ENCODE peak calls at places on chromosomes 3 and 15, in five cellular contexts. T is NB4, V is RWPE1, K is fibroblast of lung, Q is foreskin fibroblast. M is an unnamed sample.
A peak's percentile ranks its signal among the peaks of the same experiment; 100 is the strongest.

GRCh38 chr15:62545392-62546227 is 380.5 kb upstream of the C2CD4B start:
- DNase-seq in T (no peak), V (no peak), K (peak; percentile 47), Q (peak; percentile 63), M (peak; percentile 17)

GRCh38 chr3:178703268-178703975 is 167.2 kb downstream of the KCNMB2 start:
- DNase-seq in T (no peak), V (peak; percentile 90), K (peak; percentile 96), Q (peak; percentile 65), M (peak; percentile 82)

GRCh38 chr3:5187920-5188418 is 462 bp downstream of the EDEM1 start:
- DNase-seq in T (peak; percentile 60), V (peak; percentile 12), K (peak; percentile 29), Q (peak; percentile 32), M (peak; percentile 38)

GRCh38 chr15:31975446-31976229 is 54.7 kb upstream of the CHRNA7 start:
- DNase-seq in T (peak; percentile 8), V (no peak), K (peak; percentile 3), Q (no peak), M (no peak)

GRCh38 chr3:196274585-196274984 is 12.9 kb downstream of the PCYT1A start:
- DNase-seq in T (no peak), V (no peak), K (no peak), Q (no peak), M (peak; percentile 53)

GRCh38 chr3:75906555-75907112 is 121.3 kb upstream of the ZNF717 start:
- DNase-seq in T (no peak), V (no peak), K (peak; percentile 57), Q (peak; percentile 20), M (no peak)

GRCh38 chr15:59443341-59444081 is 5.5 kb downstream of the FAM81A start:
- DNase-seq in T (no peak), V (no peak), K (no peak), Q (no peak), M (no peak)

GRCh38 chr15:22974745-22975144 is 5.4 kb downstream of the CYFIP1 start:
- DNase-seq in T (peak; percentile 70), V (no peak), K (no peak), Q (no peak), M (no peak)

GRCh38 chr3:42020681-42021307 is 58.9 kb upstream of the ULK4 start:
- DNase-seq in T (peak; percentile 26), V (peak; percentile 77), K (peak; percentile 57), Q (no peak), M (peak; percentile 80)

GRCh38 chr15:33425149-33425548 is 114.4 kb downstream of the RYR3 start:
- DNase-seq in T (no peak), V (peak; percentile 60), K (peak; percentile 3), Q (peak; percentile 4), M (peak; percentile 34)

GRCh38 chr3:45124379-45124778 is 21.8 kb downstream of the CDCP1 start:
- DNase-seq in T (no peak), V (peak; percentile 50), K (peak; percentile 83), Q (peak; percentile 97), M (peak; percentile 89)

GRCh38 chr15:99443768-99444446 is 121.9 kb upstream of the MEF2A start:
- DNase-seq in T (no peak), V (no peak), K (peak; percentile 11), Q (no peak), M (no peak)

GRCh38 chr3:129383292-129383860 is 45.1 kb downstream of the EFCAB12 start:
- DNase-seq in T (peak; percentile 70), V (peak; percentile 78), K (peak; percentile 70), Q (peak; percentile 59), M (peak; percentile 77)

GRCh38 chr3:118380576-118380975 is 654.1 kb downstream of the IGSF11 start:
- DNase-seq in T (no peak), V (peak; percentile 2), K (no peak), Q (no peak), M (peak; percentile 19)

GRCh38 chr3:126288314-126288713 is 68.9 kb downstream of the KLF15 start:
- DNase-seq in T (no peak), V (no peak), K (no peak), Q (no peak), M (no peak)

GRCh38 chr3:54957711-54958110 is 29.9 kb upstream of the LRTM1 start:
- DNase-seq in T (no peak), V (no peak), K (no peak), Q (no peak), M (no peak)

GRCh38 chr15:60507596-60508424 is 28.9 kb upstream of the ICE2 start:
- DNase-seq in T (peak; percentile 67), V (peak; percentile 66), K (peak; percentile 78), Q (peak; percentile 50), M (peak; percentile 76)

GRCh38 chr3:196894557-196895295 is 27.0 kb downstream of the SENP5 start:
- DNase-seq in T (peak; percentile 12), V (no peak), K (no peak), Q (no peak), M (no peak)

GRCh38 chr3:12727481-12727880 is 31.6 kb downstream of the TMEM40 start:
- DNase-seq in T (no peak), V (no peak), K (no peak), Q (no peak), M (no peak)

GRCh38 chr3:188712257-188712924 is 459.4 kb upstream of the TPRG1 start:
- DNase-seq in T (peak; percentile 7), V (no peak), K (peak; percentile 93), Q (peak; percentile 27), M (peak; percentile 23)

GRCh38 chr15:48800811-48801460 is 9.9 kb downstream of the CEP152 start:
- DNase-seq in T (peak; percentile 24), V (no peak), K (peak; percentile 73), Q (peak; percentile 18), M (peak; percentile 26)

GRCh38 chr3:40043444-40043755 is 234.0 kb downstream of the MYRIP start:
- DNase-seq in T (no peak), V (peak; percentile 34), K (no peak), Q (peak; percentile 85), M (peak; percentile 93)

GRCh38 chr3:108976058-108976457 is 22.4 kb upstream of the GUCA1C start:
- DNase-seq in T (no peak), V (no peak), K (no peak), Q (no peak), M (no peak)

GRCh38 chr3:33883538-33884203 is 85.2 kb downstream of the PDCD6IP start:
- DNase-seq in T (peak; percentile 51), V (no peak), K (peak; percentile 64), Q (peak; percentile 35), M (peak; percentile 67)

GRCh38 chr3:194296448-194296831 is 54.7 kb downstream of the CPN2 start:
- DNase-seq in T (no peak), V (peak; percentile 92), K (peak; percentile 72), Q (peak; percentile 43), M (peak; percentile 97)

GRCh38 chr3:66405701-66406091 is 95.1 kb downstream of the LRIG1 start:
- DNase-seq in T (no peak), V (no peak), K (peak; percentile 79), Q (peak; percentile 86), M (no peak)

DNA sequence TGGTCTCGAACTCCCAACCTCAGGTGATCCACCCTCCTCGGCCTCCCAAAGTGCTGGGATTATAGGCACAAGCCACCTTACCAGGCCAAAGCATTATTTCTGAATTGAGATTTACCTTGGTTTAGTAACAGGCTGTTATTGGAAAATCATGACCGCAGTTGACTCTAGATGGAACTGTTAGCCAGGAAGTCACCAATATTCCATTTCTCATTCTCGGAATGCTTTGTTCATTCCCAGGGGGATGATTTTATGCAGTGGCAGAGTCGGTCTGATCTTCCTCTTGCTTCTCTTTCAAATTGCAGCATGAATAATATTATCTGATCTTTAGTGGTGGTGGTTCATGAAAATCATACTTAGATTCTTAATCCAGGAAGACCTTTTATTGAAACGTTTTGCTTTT is 195.5 kb upstream of the MBNL1 start:
- DNase-seq in T (no peak), V (no peak), K (peak; percentile 43), Q (peak; percentile 9), M (peak; percentile 6)
- TF ChIP-seq CTCF in T (no peak), V (no peak), K (no peak), Q (no peak), M (no peak)

GRCh38 chr15:66594344-66594743 is 28.5 kb upstream of the LCTL start:
- DNase-seq in T (no peak), V (no peak), K (no peak), Q (no peak), M (no peak)
- TF ChIP-seq CTCF in T (no peak), V (no peak), K (no peak), Q (no peak), M (no peak)

GRCh38 chr3:30319713-30320112 is 286.7 kb upstream of the TGFBR2 start:
- DNase-seq in T (peak; percentile 42), V (peak; percentile 41), K (peak; percentile 62), Q (peak; percentile 79), M (peak; percentile 77)
- TF ChIP-seq CTCF in T (peak; percentile 30), V (peak; percentile 32), K (peak; percentile 43), Q (peak; percentile 54), M (peak; percentile 24)

GRCh38 chr3:157204431-157204830 is 44.5 kb upstream of the CCNL1 start:
- DNase-seq in T (peak; percentile 36), V (no peak), K (peak; percentile 82), Q (peak; percentile 36), M (peak; percentile 49)
- TF ChIP-seq CTCF in T (no peak), V (peak; percentile 66), K (no peak), Q (peak; percentile 35), M (peak; percentile 39)

GRCh38 chr3:17025594-17026139 is 140.9 kb downstream of the PLCL2 start:
- DNase-seq in T (no peak), V (no peak), K (no peak), Q (no peak), M (no peak)
- TF ChIP-seq CTCF in T (no peak), V (no peak), K (no peak), Q (no peak), M (no peak)

DNA sequence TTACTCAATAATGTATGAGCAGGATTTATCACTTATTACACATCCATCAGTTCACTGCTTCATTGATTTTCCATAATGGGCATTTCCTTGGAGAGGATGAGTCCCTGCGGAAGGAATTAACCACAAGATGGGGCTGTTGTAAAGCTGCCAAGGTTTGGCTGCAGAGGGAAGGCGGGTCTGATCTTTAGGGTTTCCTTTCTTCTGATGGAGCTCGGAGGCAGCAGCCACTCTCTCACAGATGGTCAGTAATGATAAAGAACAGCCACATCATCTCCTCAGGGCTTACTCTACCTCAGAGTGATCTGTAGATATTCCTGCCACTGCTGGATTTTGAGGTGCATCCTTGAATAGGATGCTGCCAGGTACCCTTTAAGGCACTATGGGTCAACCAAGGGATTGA is 115.2 kb downstream of the USP13 start:
- DNase-seq in T (peak; percentile 25), V (peak; percentile 64), K (peak; percentile 73), Q (peak; percentile 67), M (peak; percentile 69)
- TF ChIP-seq CTCF in T (peak; percentile 28), V (peak; percentile 34), K (peak; percentile 63), Q (peak; percentile 70), M (peak; percentile 60)

GRCh38 chr3:46664188-46664970 is 29.1 kb downstream of the ALS2CL start:
- DNase-seq in T (no peak), V (no peak), K (no peak), Q (no peak), M (no peak)
- TF ChIP-seq CTCF in T (no peak), V (no peak), K (no peak), Q (no peak), M (no peak)

DNA sequence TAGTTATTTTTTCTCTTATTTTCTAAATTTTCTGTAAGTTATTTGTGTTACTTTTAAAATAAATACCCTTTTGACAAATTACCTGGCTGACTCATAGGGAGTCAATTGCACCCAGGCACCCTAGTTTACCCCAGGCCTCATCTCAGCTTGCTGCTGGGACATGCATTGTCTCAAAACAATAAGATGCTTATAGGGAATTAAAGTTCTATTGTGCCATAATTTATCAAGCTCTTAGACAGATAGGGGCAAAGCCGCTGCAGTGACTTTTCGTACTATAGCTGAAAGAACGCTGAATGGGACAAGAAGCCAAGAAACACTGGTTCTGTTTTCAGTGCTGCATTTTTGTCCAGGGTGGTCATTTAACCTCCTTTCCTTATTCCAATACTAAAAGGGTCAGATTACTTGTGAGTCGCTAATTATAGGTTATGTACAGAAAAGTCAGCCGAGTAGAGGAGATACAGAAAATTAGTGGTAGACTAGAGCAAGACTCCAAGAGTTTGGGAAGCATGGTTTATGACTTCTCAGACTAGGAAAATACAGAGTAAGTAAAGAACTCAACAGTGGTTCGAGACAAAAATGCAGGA is 50.3 kb downstream of the EXD1 start:
- DNase-seq in T (no peak), V (no peak), K (peak; percentile 19), Q (peak; percentile 24), M (no peak)
- TF ChIP-seq CTCF in T (no peak), V (no peak), K (no peak), Q (no peak), M (no peak)

M was measured in MCF 10A.